ENCODE peak calls at places on chromosomes 2 and 18, in five cellular contexts. O is GM06990, U is AG04450, R is foreskin fibroblast, A is colonic mucosa. M is an unnamed sample.

GRCh38 chr18:32772580-32773186 is at the start of gene KLHL14:
- DNase-seq in O (peak), A (no peak), U (no peak), R (no peak), M (no peak)

GRCh38 chr2:9699139-9699823 is 68.5 kb upstream of the YWHAQ start:
- DNase-seq in R (peak), O (no peak), U (peak), A (no peak), M (no peak)

GRCh38 chr2:240295256-240296103 is 140.0 kb upstream of the GPC1 start:
- DNase-seq in U (no peak), R (no peak), O (no peak), A (no peak), M (no peak)

GRCh38 chr18:80022613-80023012 is 11.6 kb upstream of the RBFA start:
- DNase-seq in R (peak), U (no peak), O (no peak), A (no peak), M (peak)

GRCh38 chr2:64402876-64403275 is 51.1 kb upstream of the LGALSL start:
- DNase-seq in R (peak), U (no peak), A (peak), O (no peak), M (no peak)

GRCh38 chr2:55511508-55512124 is 7.9 kb upstream of the CFAP36 start:
- DNase-seq in R (peak), U (no peak), A (no peak), O (no peak), M (no peak)

GRCh38 chr2:72579595-72580180 is 246.1 kb downstream of the EXOC6B start:
- DNase-seq in A (no peak), U (peak), R (peak), O (no peak), M (peak)

GRCh38 chr2:20291106-20291564 is 59.5 kb downstream of the PUM2 start:
- DNase-seq in R (peak), U (peak), O (no peak), A (peak), M (peak)

GRCh38 chr18:61714421-61714820 is 178.4 kb downstream of the RNF152 start:
- DNase-seq in A (no peak), R (no peak), O (no peak), U (no peak), M (no peak)

GRCh38 chr2:189545424-189545823 is 35.2 kb downstream of the SLC40A1 start:
- DNase-seq in U (no peak), A (no peak), O (no peak), R (no peak), M (no peak)

GRCh38 chr2:47310801-47311560 is 92.0 kb upstream of the MSH2 start:
- DNase-seq in A (peak), R (peak), O (no peak), U (no peak), M (no peak)

GRCh38 chr2:48145845-48146452 is 239.7 kb upstream of the FBXO11 start:
- DNase-seq in R (no peak), U (no peak), A (no peak), O (no peak), M (no peak)

GRCh38 chr2:74457129-74457548 is 1.1 kb upstream of the WBP1 start:
- DNase-seq in R (no peak), O (no peak), U (no peak), A (peak), M (no peak)

GRCh38 chr2:85988210-85988913 is 99.6 kb upstream of the ST3GAL5 start:
- DNase-seq in A (peak), O (no peak), U (no peak), R (peak), M (no peak)

GRCh38 chr2:105338020-105338385 is 663 bp downstream of the C2orf49 start:
- DNase-seq in U (no peak), A (no peak), R (no peak), O (no peak), M (no peak)

GRCh38 chr18:79585395-79586370 is 93.9 kb upstream of the CTDP1 start:
- DNase-seq in O (no peak), R (no peak), A (no peak), U (no peak), M (no peak)

GRCh38 chr2:160014227-160014626 is 48.2 kb downstream of the PLA2R1 start:
- DNase-seq in O (no peak), R (no peak), U (no peak), A (no peak), M (no peak)
- TF ChIP-seq CTCF in O (no peak), R (no peak), U (no peak), A (no peak), M (no peak)

DNA sequence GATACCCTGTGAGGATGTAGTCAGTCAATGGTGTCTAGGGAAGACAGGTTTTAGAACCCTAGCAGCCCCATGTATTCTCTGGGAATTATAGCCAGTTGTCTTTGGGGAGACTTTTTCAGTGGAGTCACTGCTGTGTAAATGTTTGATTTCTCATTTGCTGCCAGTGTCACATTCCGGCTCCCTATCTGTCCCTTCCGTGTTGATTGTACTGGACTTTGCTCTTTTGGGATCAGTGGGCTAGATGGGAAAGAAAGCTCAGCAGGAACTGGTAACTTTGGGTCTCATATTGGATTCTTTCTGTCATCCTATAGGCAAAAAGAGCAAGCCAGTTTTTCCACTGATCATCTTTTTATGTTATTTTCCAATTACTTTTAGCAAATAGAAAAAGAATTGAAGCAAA is 70.1 kb downstream of the GTF3C3 start:
- DNase-seq in R (no peak), A (no peak), O (no peak), U (no peak), M (no peak)
- H3K4me3 ChIP-seq in R (no peak), A (no peak), O (no peak), U (no peak), M (no peak)

GRCh38 chr2:2649109-2650072 is 318.3 kb upstream of the MYT1L start:
- DNase-seq in R (no peak), O (no peak), A (no peak), U (no peak), M (no peak)
- TF ChIP-seq CTCF in R (no peak), O (no peak), A (no peak), U (no peak), M (no peak)

GRCh38 chr2:238203973-238204683 is 633 bp upstream of the ILKAP start:
- DNase-seq in A (no peak), O (no peak), U (no peak), R (no peak), M (peak)
- H3K4me3 ChIP-seq in A (peak), O (peak), U (peak), R (peak), M (peak)